ENCODE peak calls at places on chromosome 4, in four cellular contexts. C, R, J and A are unnamed samples.

GRCh38 chr4:61445374-61446063 is 245.4 kb downstream of the ADGRL3 start:
- DNase-seq in C (no peak), R (peak), J (no peak), A (no peak)

GRCh38 chr4:32140636-32141035 is 1420.5 kb downstream of the PCDH7 start:
- DNase-seq in C (no peak), R (no peak), J (no peak), A (no peak)

GRCh38 chr4:89213382-89213701 is 94.3 kb downstream of the GPRIN3 start:
- DNase-seq in C (no peak), R (no peak), J (no peak), A (no peak)

GRCh38 chr4:184348311-184349233 is 125.8 kb downstream of the IRF2 start:
- DNase-seq in C (no peak), R (peak), J (peak), A (peak)

GRCh38 chr4:32689520-32689919 is 1969.4 kb downstream of the PCDH7 start:
- DNase-seq in C (peak), R (no peak), J (no peak), A (no peak)

GRCh38 chr4:78720151-78720726 is 55.9 kb upstream of the BMP2K start:
- DNase-seq in C (no peak), R (no peak), J (no peak), A (peak)

GRCh38 chr4:169397762-169398161 is 127.0 kb upstream of the SH3RF1 start:
- DNase-seq in C (no peak), R (no peak), J (no peak), A (no peak)

GRCh38 chr4:101393256-101393655 is 45.9 kb upstream of the PPP3CA start:
- DNase-seq in C (peak), R (peak), J (no peak), A (no peak)

GRCh38 chr4:80840396-80840795 is 190.1 kb upstream of the BMP3 start:
- DNase-seq in C (no peak), R (no peak), J (no peak), A (no peak)

GRCh38 chr4:113355550-113356371 is 306.3 kb downstream of the ANK2 start:
- DNase-seq in C (peak), R (no peak), J (peak), A (no peak)

GRCh38 chr4:176425035-176425434 is 105.3 kb downstream of the SPCS3 start:
- DNase-seq in C (no peak), R (no peak), J (no peak), A (no peak)

GRCh38 chr4:25088342-25088952 is 57.7 kb upstream of the LGI2 start:
- DNase-seq in C (no peak), R (no peak), J (no peak), A (peak)

GRCh38 chr4:28001698-28002097 is 1141.1 kb downstream of the STIM2 start:
- DNase-seq in C (no peak), R (no peak), J (no peak), A (no peak)

GRCh38 chr4:140158234-140159030 is 4.4 kb upstream of the MAML3 start:
- DNase-seq in C (no peak), R (no peak), J (no peak), A (no peak)

GRCh38 chr4:15025693-15026092 is 23.4 kb downstream of the CPEB2 start:
- DNase-seq in C (no peak), R (no peak), J (no peak), A (no peak)

GRCh38 chr4:124515591-124515990 is 196.9 kb downstream of the ANKRD50 start:
- DNase-seq in C (no peak), R (no peak), J (no peak), A (no peak)

GRCh38 chr4:151798678-151799416 is 38.0 kb upstream of the GATB start:
- DNase-seq in C (no peak), R (no peak), J (peak), A (no peak)

GRCh38 chr4:94480362-94480951 is 28.7 kb downstream of the PDLIM5 start:
- DNase-seq in C (no peak), R (no peak), J (no peak), A (no peak)

GRCh38 chr4:78644744-78645330 is 93.3 kb downstream of the ANXA3 start:
- DNase-seq in C (peak), R (peak), J (no peak), A (peak)

DNA sequence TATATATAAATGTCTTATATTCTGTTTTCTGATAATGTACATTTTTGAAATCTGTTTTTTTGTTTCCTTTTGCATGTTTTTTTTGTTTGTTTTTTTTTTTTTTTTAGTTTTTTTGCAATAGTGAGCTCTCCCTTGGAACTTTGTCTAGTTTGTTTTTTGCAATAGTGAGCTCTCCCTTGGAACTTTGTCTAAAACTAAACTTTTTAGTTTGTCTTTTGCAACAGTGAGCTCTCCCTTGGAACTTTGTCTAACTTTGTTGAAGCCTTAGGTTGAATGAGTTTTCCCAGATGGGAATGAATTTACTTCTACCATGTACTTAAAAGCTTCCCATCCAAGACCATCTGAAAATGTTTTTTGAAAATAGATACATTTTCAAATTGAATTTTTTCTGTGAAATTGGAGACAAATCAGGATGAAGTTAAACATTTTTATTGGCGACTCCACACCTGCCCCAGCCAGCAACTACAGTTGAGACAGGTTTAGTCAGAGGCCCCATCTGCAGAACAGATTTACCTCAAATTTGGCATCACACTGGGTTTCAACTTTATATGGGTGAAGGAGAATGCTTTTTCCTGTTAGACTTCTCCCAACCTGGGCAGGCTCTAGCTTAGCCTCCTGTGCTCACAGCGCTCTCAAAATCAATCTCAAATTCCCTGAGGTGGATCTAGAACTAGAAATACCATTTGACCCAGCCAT is 16.0 kb downstream of the SLC9B2 start:
- DNase-seq in C (no peak), R (no peak), J (no peak), A (no peak)
- TF ChIP-seq REST in C (no peak), R (no peak), J (no peak), A (no peak)

GRCh38 chr4:120319230-120319761 is 252.6 kb upstream of the MAD2L1 start:
- DNase-seq in C (no peak), R (no peak), J (no peak), A (no peak)
- TF ChIP-seq SRF in C (no peak), R (no peak), J (no peak), A (no peak)

DNA sequence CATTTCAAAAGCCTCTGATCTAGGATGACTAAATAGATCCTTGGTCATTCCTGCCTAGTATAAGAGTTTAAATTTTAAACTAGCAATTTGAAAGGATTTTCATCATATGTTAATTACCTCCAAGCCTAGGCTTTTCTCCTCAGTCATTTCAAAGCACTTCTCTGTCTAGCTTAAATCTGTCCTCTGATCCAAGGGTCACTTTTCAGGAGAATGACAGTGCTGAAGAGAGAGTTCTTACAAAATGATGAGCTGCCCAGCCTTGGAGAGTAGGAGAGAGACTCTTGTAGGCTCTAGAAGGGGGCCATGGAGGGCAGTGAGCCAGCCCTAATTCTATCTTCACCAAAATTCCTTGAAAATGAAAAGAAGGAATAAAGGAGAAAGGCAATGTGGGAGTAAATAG is 25.0 kb downstream of the ATP10D start:
- DNase-seq in C (no peak), R (no peak), J (no peak), A (no peak)
- TF ChIP-seq REST in C (no peak), R (no peak), J (no peak), A (no peak)

DNA sequence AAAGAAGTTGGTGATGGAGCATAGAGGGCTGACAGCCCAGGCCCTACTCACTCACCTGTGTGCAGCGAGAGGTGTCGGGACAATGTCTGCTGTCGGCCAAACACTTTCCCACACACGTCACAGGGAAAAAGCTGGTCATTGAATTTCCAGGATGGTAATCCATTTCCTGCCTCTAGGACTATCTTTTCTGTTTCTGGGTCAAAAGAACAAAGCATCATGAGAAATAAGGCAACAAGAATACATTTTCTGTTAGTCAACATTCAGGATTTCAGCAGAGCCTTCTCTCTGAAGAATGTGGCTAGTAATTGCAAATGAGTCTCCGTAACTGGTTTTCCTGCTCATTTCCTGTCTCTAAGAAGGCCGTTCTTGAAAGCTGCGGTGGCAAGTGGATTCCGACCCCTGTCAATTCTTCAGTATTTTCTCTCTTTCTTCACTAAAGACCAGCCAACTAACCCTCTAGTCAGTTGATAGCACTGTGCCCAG is 99.4 kb downstream of the C4orf51 start:
- DNase-seq in C (no peak), R (no peak), J (no peak), A (no peak)
- TF ChIP-seq SRF in C (no peak), R (no peak), J (no peak), A (no peak)

GRCh38 chr4:138238521-138239292 is 3.4 kb downstream of the SLC7A11 start:
- DNase-seq in C (no peak), R (no peak), J (no peak), A (no peak)
- TF ChIP-seq REST in C (no peak), R (no peak), J (no peak), A (no peak)

GRCh38 chr4:16206301-16206700 is 20.0 kb downstream of the TAPT1 start:
- DNase-seq in C (no peak), R (no peak), J (no peak), A (no peak)
- TF ChIP-seq SRF in C (no peak), R (no peak), J (no peak), A (no peak)

DNA sequence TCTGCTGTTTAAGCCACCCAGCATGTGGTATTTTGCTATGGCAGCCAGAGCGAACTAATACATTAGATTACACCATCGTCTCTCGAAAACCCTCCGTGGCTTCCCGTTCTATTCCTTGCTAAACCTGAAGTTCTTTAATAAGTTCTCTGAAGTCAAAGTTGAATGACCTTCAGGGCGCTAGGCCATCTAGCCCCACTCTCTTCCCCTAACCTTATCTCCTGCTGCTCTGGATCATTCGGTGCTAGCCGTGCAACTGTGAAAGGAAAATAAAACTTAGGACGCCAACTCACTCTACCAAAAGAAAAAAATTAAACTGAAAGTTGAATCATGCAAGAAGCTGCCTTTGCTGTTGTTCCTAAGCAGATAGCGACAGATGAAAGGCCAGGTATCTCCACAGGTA is 40.0 kb downstream of the CHRNA9 start:
- DNase-seq in C (no peak), R (no peak), J (no peak), A (no peak)
- TF ChIP-seq REST in C (no peak), R (no peak), J (no peak), A (no peak)

DNA sequence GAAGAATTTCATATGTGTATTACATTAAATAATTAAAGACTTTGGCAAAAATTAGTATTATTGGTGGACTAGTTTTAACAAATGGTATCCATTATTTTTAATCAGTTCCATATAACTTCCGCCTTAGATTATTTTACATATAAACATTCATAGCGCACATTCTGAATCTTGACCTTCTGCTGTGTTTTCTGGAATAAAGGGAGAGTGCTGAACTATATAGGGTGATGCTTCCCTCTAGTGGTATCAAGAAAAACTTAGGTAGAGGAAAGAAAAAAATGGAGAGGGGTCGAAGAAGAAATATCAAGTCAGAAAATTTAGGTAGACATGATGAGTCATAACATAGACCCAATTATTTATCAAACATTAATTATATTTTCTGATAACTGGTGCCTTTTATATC is 155.6 kb upstream of the PACRGL start:
- DNase-seq in C (peak), R (peak), J (no peak), A (peak)
- TF ChIP-seq SRF in C (no peak), R (no peak), J (no peak), A (no peak)

GRCh38 chr4:2178986-2179385 is 62.9 kb downstream of the HAUS3 start:
- DNase-seq in C (no peak), R (no peak), J (no peak), A (no peak)

GRCh38 chr4:2179717-2180116 is 62.2 kb downstream of the HAUS3 start:
- DNase-seq in C (no peak), R (no peak), J (no peak), A (no peak)

GRCh38 chr4:2180410-2180809 is 61.5 kb downstream of the HAUS3 start:
- DNase-seq in C (no peak), R (no peak), J (no peak), A (no peak)

GRCh38 chr4:2175990-2176698 is 65.8 kb downstream of the HAUS3 start:
- DNase-seq in C (no peak), R (no peak), J (no peak), A (no peak)

DNA sequence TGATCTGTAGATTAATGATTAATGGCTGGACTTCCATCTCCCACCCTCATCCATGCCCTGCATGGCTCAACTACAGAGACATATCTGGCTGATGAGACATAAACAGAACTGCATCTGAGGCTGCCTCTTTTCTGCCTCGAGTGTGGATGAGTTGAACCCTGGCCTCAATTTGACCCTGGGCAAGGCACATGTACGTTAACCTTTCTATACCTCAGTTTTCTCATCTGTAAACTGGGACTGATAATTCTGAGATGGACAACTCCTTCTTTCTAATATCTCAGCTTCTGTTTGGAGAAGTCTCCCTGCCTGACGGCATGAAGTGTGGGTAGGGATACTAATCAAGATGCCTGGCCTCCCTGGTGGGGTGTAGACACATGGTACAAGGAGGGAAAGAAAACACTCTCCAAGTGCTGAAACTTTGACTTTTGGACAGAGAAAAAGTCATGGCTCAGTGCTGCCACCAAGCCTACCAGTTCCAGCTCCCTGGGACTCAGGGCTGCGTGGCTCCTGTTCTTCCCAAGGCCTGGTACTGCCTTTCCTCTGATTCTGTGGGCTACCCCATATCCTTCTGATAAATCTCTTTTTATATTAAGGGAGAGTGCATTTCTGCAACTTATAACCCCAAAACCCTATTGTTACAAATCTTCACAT is 64.4 kb downstream of the HAUS3 start:
- DNase-seq in C (no peak), R (peak), J (no peak), A (no peak)
- TF ChIP-seq REST in C (peak), R (no peak), J (peak), A (no peak)

GRCh38 chr4:105306820-105307219 is 160.1 kb downstream of the TET2 start:
- DNase-seq in C (no peak), R (no peak), J (no peak), A (no peak)

GRCh38 chr4:105305019-105305836 is 158.6 kb downstream of the TET2 start:
- DNase-seq in C (no peak), R (no peak), J (peak), A (no peak)

GRCh38 chr4:105304085-105304484 is 157.4 kb downstream of the TET2 start:
- DNase-seq in C (no peak), R (no peak), J (no peak), A (no peak)

GRCh38 chr4:105306158-105306781 is 159.6 kb downstream of the TET2 start:
- DNase-seq in C (no peak), R (no peak), J (peak), A (no peak)
- TF ChIP-seq SRF in C (no peak), R (no peak), J (no peak), A (no peak)